ENCODE peak calls at places on chromosomes 13 and 19, in four cellular contexts. One of them, this sample, is unnamed.

GRCh38 chr13:76829572-76830327 is 56.5 kb downstream of the KCTD12 start:
- DNase-seq in neural crest cell: no peak
- DNase-seq in amygdala: no peak
- DNase-seq in activated gamma-delta T cell treated with Interleukin-2 at 50 U/mL for 16 hours: no peak
- DNase-seq in this sample: no peak

GRCh38 chr19:5130371-5131030 is 161.6 kb downstream of the KDM4B start:
- DNase-seq in amygdala: no peak
- DNase-seq in activated gamma-delta T cell treated with Interleukin-2 at 50 U/mL for 16 hours: peak; percentile 68
- DNase-seq in neural crest cell: no peak
- DNase-seq in this sample: no peak

GRCh38 chr19:5129691-5130090 is 160.8 kb downstream of the KDM4B start:
- DNase-seq in neural crest cell: no peak
- DNase-seq in amygdala: no peak
- DNase-seq in activated gamma-delta T cell treated with Interleukin-2 at 50 U/mL for 16 hours: no peak
- DNase-seq in this sample: no peak

GRCh38 chr13:50845211-50845610 is 1.7 kb upstream of the DLEU7 start:
- DNase-seq in activated gamma-delta T cell treated with Interleukin-2 at 50 U/mL for 16 hours: no peak
- DNase-seq in amygdala: no peak
- DNase-seq in neural crest cell: no peak
- DNase-seq in this sample: no peak

GRCh38 chr13:33611016-33611805 is 206.7 kb upstream of the RFC3 start:
- DNase-seq in neural crest cell: peak; percentile 36
- DNase-seq in activated gamma-delta T cell treated with Interleukin-2 at 50 U/mL for 16 hours: no peak
- DNase-seq in amygdala: peak; percentile 40
- DNase-seq in this sample: no peak

GRCh38 chr13:95168191-95168590 is 133.1 kb downstream of the ABCC4 start:
- DNase-seq in neural crest cell: no peak
- DNase-seq in activated gamma-delta T cell treated with Interleukin-2 at 50 U/mL for 16 hours: no peak
- DNase-seq in amygdala: no peak
- DNase-seq in this sample: no peak

GRCh38 chr19:56839665-56840451 is 668 bp downstream of the PEG3 start:
- DNase-seq in neural crest cell: no peak
- DNase-seq in activated gamma-delta T cell treated with Interleukin-2 at 50 U/mL for 16 hours: no peak
- DNase-seq in amygdala: peak; percentile 100
- DNase-seq in this sample: no peak

GRCh38 chr13:81058916-81059290 is 718.0 kb upstream of the SPRY2 start:
- DNase-seq in activated gamma-delta T cell treated with Interleukin-2 at 50 U/mL for 16 hours: no peak
- DNase-seq in neural crest cell: no peak
- DNase-seq in amygdala: no peak
- DNase-seq in this sample: no peak

GRCh38 chr13:105567951-105568510 is 967.4 kb downstream of the EFNB2 start:
- DNase-seq in neural crest cell: no peak
- DNase-seq in activated gamma-delta T cell treated with Interleukin-2 at 50 U/mL for 16 hours: no peak
- DNase-seq in amygdala: no peak
- DNase-seq in this sample: no peak

GRCh38 chr19:6362024-6362344 is 653 bp downstream of the CLPP start:
- DNase-seq in neural crest cell: no peak
- DNase-seq in activated gamma-delta T cell treated with Interleukin-2 at 50 U/mL for 16 hours: no peak
- DNase-seq in amygdala: no peak
- DNase-seq in this sample: no peak

GRCh38 chr13:73106513-73107214 is 47.9 kb downstream of the KLF5 start:
- DNase-seq in activated gamma-delta T cell treated with Interleukin-2 at 50 U/mL for 16 hours: no peak
- DNase-seq in neural crest cell: no peak
- DNase-seq in amygdala: no peak
- DNase-seq in this sample: no peak

GRCh38 chr13:67341406-67341805 is 111.3 kb upstream of the PCDH9 start:
- DNase-seq in neural crest cell: no peak
- DNase-seq in amygdala: no peak
- DNase-seq in activated gamma-delta T cell treated with Interleukin-2 at 50 U/mL for 16 hours: no peak
- DNase-seq in this sample: no peak

GRCh38 chr19:39550197-39550596 is 10.2 kb upstream of the EID2 start:
- DNase-seq in amygdala: no peak
- DNase-seq in activated gamma-delta T cell treated with Interleukin-2 at 50 U/mL for 16 hours: no peak
- DNase-seq in neural crest cell: no peak
- DNase-seq in this sample: no peak

GRCh38 chr19:10315335-10316214 is at the start of gene FDX2:
- DNase-seq in neural crest cell: peak; percentile 87
- DNase-seq in amygdala: peak; percentile 81
- DNase-seq in activated gamma-delta T cell treated with Interleukin-2 at 50 U/mL for 16 hours: peak; percentile 89
- DNase-seq in this sample: peak; percentile 63

GRCh38 chr13:76697277-76697676 is 188.9 kb downstream of the KCTD12 start:
- DNase-seq in amygdala: no peak
- DNase-seq in neural crest cell: no peak
- DNase-seq in activated gamma-delta T cell treated with Interleukin-2 at 50 U/mL for 16 hours: no peak
- DNase-seq in this sample: no peak

GRCh38 chr13:22252281-22252830 is 581.5 kb downstream of the FGF9 start:
- DNase-seq in activated gamma-delta T cell treated with Interleukin-2 at 50 U/mL for 16 hours: no peak
- DNase-seq in amygdala: no peak
- DNase-seq in neural crest cell: no peak
- DNase-seq in this sample: no peak

GRCh38 chr13:21344662-21345176 is 114.4 kb downstream of the ZDHHC20 start:
- DNase-seq in amygdala: no peak
- DNase-seq in neural crest cell: no peak
- DNase-seq in activated gamma-delta T cell treated with Interleukin-2 at 50 U/mL for 16 hours: peak; percentile 19
- DNase-seq in this sample: no peak

GRCh38 chr13:110924639-110924934 is 9.7 kb upstream of the ANKRD10 start:
- DNase-seq in amygdala: no peak
- DNase-seq in activated gamma-delta T cell treated with Interleukin-2 at 50 U/mL for 16 hours: no peak
- DNase-seq in neural crest cell: no peak
- DNase-seq in this sample: no peak

GRCh38 chr13:55553736-55554135 is 1587.0 kb upstream of the PRR20A start:
- DNase-seq in activated gamma-delta T cell treated with Interleukin-2 at 50 U/mL for 16 hours: no peak
- DNase-seq in neural crest cell: no peak
- DNase-seq in amygdala: no peak
- DNase-seq in this sample: no peak

GRCh38 chr13:54705738-54706137 is 1677.1 kb downstream of the OLFM4 start:
- DNase-seq in neural crest cell: no peak
- DNase-seq in activated gamma-delta T cell treated with Interleukin-2 at 50 U/mL for 16 hours: no peak
- DNase-seq in amygdala: no peak
- DNase-seq in this sample: no peak

GRCh38 chr19:29422047-29422446 is 103.7 kb upstream of the VSTM2B start:
- DNase-seq in activated gamma-delta T cell treated with Interleukin-2 at 50 U/mL for 16 hours: no peak
- DNase-seq in amygdala: no peak
- DNase-seq in neural crest cell: no peak
- DNase-seq in this sample: no peak

GRCh38 chr19:42129399-42130253 is 2.6 kb downstream of the POU2F2 start:
- DNase-seq in activated gamma-delta T cell treated with Interleukin-2 at 50 U/mL for 16 hours: no peak
- DNase-seq in neural crest cell: no peak
- DNase-seq in amygdala: peak; percentile 71
- DNase-seq in this sample: peak; percentile 71

GRCh38 chr19:41657157-41657556 is 30.3 kb upstream of the CEACAM4 start:
- DNase-seq in activated gamma-delta T cell treated with Interleukin-2 at 50 U/mL for 16 hours: no peak
- DNase-seq in amygdala: no peak
- DNase-seq in neural crest cell: no peak
- DNase-seq in this sample: no peak

GRCh38 chr19:13396256-13397080 is 109.8 kb downstream of the CACNA1A start:
- DNase-seq in neural crest cell: peak; percentile 64
- DNase-seq in amygdala: peak; percentile 17
- DNase-seq in activated gamma-delta T cell treated with Interleukin-2 at 50 U/mL for 16 hours: no peak
- DNase-seq in this sample: peak; percentile 47

GRCh38 chr13:113024466-113024865 is 55.5 kb downstream of the MCF2L start:
- DNase-seq in amygdala: no peak
- DNase-seq in neural crest cell: no peak
- DNase-seq in activated gamma-delta T cell treated with Interleukin-2 at 50 U/mL for 16 hours: no peak
- DNase-seq in this sample: no peak

GRCh38 chr19:32624410-32624809 is 43.4 kb downstream of the PDCD5 start:
- DNase-seq in neural crest cell: no peak
- DNase-seq in amygdala: no peak
- DNase-seq in activated gamma-delta T cell treated with Interleukin-2 at 50 U/mL for 16 hours: no peak
- DNase-seq in this sample: no peak

GRCh38 chr13:93304868-93305613 is 78.4 kb downstream of the GPC6 start:
- DNase-seq in neural crest cell: no peak
- DNase-seq in activated gamma-delta T cell treated with Interleukin-2 at 50 U/mL for 16 hours: no peak
- DNase-seq in amygdala: no peak
- DNase-seq in this sample: no peak

GRCh38 chr19:42629191-42629590 is 34.5 kb upstream of the CEACAM8 start:
- DNase-seq in neural crest cell: no peak
- DNase-seq in amygdala: no peak
- DNase-seq in activated gamma-delta T cell treated with Interleukin-2 at 50 U/mL for 16 hours: no peak
- DNase-seq in this sample: no peak

GRCh38 chr19:37941820-37942515 is 35.0 kb downstream of the SIPA1L3 start:
- DNase-seq in neural crest cell: no peak
- DNase-seq in amygdala: no peak
- DNase-seq in activated gamma-delta T cell treated with Interleukin-2 at 50 U/mL for 16 hours: no peak
- DNase-seq in this sample: no peak

GRCh38 chr13:21458457-21458815 is 667 bp downstream of the ZDHHC20 start:
- DNase-seq in neural crest cell: peak; percentile 12
- DNase-seq in activated gamma-delta T cell treated with Interleukin-2 at 50 U/mL for 16 hours: peak; percentile 52
- DNase-seq in amygdala: no peak
- DNase-seq in this sample: no peak

GRCh38 chr19:30666301-30666803 is 294.2 kb downstream of the ZNF536 start:
- DNase-seq in activated gamma-delta T cell treated with Interleukin-2 at 50 U/mL for 16 hours: peak; percentile 36
- DNase-seq in neural crest cell: peak; percentile 78
- DNase-seq in amygdala: peak; percentile 25
- DNase-seq in this sample: no peak

GRCh38 chr13:40236566-40237168 is 429.8 kb downstream of the FOXO1 start:
- DNase-seq in amygdala: no peak
- DNase-seq in activated gamma-delta T cell treated with Interleukin-2 at 50 U/mL for 16 hours: no peak
- DNase-seq in neural crest cell: no peak
- DNase-seq in this sample: no peak

GRCh38 chr19:6587093-6587820 is 3.7 kb downstream of the CD70 start:
- DNase-seq in neural crest cell: no peak
- DNase-seq in amygdala: no peak
- DNase-seq in activated gamma-delta T cell treated with Interleukin-2 at 50 U/mL for 16 hours: no peak
- DNase-seq in this sample: no peak

This sample was measured in HFF-Myc.